ENCODE peak calls at places on chromosome 4, in seven cellular contexts. P, W, R, N, X, D and Y are unnamed samples.
A peak's percentile ranks its signal among the peaks of the same experiment; 100 is the strongest.

GRCh38 chr4:5455003-5455585 is 253.3 kb downstream of the EVC2 start:
- DNase-seq in X (no peak), P (no peak), R (no peak), N (no peak), D (no peak), W (no peak), Y (no peak)

GRCh38 chr4:1040344-1041146 is 29.1 kb downstream of the FGFRL1 start:
- DNase-seq in W (no peak), X (no peak), P (no peak), R (no peak), N (no peak), D (no peak), Y (no peak)

GRCh38 chr4:75633846-75634245 is 3.5 kb upstream of the CDKL2 start:
- DNase-seq in W (peak; percentile 8), D (no peak), R (peak; percentile 24), P (no peak), X (no peak), N (no peak), Y (no peak)

GRCh38 chr4:37970702-37971101 is 10.5 kb downstream of the PTTG2 start:
- DNase-seq in R (peak; percentile 21), W (peak; percentile 17), D (no peak), P (peak; percentile 30), X (peak; percentile 69), N (no peak), Y (no peak)

GRCh38 chr4:20378181-20378580 is 126.5 kb downstream of the SLIT2 start:
- DNase-seq in X (no peak), N (no peak), W (no peak), R (no peak), P (no peak), D (no peak), Y (no peak)

GRCh38 chr4:55173580-55173979 is 48.2 kb upstream of the KDR start:
- DNase-seq in D (no peak), W (no peak), X (no peak), P (peak; percentile 33), R (peak; percentile 51), N (no peak), Y (no peak)

GRCh38 chr4:83438719-83439118 is 16.9 kb downstream of the HELQ start:
- DNase-seq in P (no peak), R (no peak), W (no peak), X (no peak), N (no peak), D (no peak), Y (no peak)

GRCh38 chr4:102759835-102760644 is 728 bp downstream of the MANBA start:
- DNase-seq in R (peak; percentile 62), P (no peak), D (peak; percentile 70), N (peak; percentile 24), W (peak; percentile 59), X (peak; percentile 61), Y (no peak)

GRCh38 chr4:172515266-172515879 is 653.2 kb upstream of the GALNT7 start:
- DNase-seq in P (no peak), W (no peak), D (no peak), X (no peak), N (no peak), R (no peak), Y (no peak)

GRCh38 chr4:62740296-62740695 is 1540.2 kb downstream of the ADGRL3 start:
- DNase-seq in X (no peak), P (no peak), N (no peak), D (no peak), W (no peak), R (no peak), Y (no peak)

GRCh38 chr4:78056265-78057129 is 626 bp upstream of the FRAS1 start:
- DNase-seq in X (peak; percentile 38), N (peak; percentile 23), R (peak; percentile 74), W (peak; percentile 97), D (peak; percentile 73), P (peak; percentile 22), Y (peak; percentile 11)

GRCh38 chr4:88965053-88965452 is 91.9 kb downstream of the FAM13A start:
- DNase-seq in R (no peak), W (no peak), X (no peak), D (no peak), P (no peak), N (no peak), Y (no peak)

GRCh38 chr4:88106205-88106604 is 52.2 kb downstream of the ABCG2 start:
- DNase-seq in X (no peak), N (no peak), P (peak; percentile 50), W (no peak), R (peak; percentile 7), D (no peak), Y (no peak)

GRCh38 chr4:636628-636950 is 11.2 kb downstream of the PDE6B start:
- DNase-seq in D (no peak), W (no peak), P (no peak), N (no peak), R (no peak), X (no peak), Y (no peak)

GRCh38 chr4:7829687-7830580 is 109.7 kb downstream of the AFAP1 start:
- DNase-seq in X (no peak), P (no peak), R (no peak), W (no peak), D (no peak), N (no peak), Y (no peak)

GRCh38 chr4:112523764-112524505 is 8.0 kb upstream of the NEUROG2 start:
- DNase-seq in W (peak; percentile 70), P (peak; percentile 50), R (no peak), D (peak; percentile 89), X (peak; percentile 65), N (no peak), Y (no peak)